ENCODE peak calls at places on chromosomes 16 and 17, in four cellular contexts. F is hepatocyte, W is ovary, G is RWPE1. S is an unnamed sample.

GRCh38 chr17:34556384-34556783 is 23.0 kb upstream of the TMEM132E start:
- DNase-seq in F (peak), W (no peak), G (no peak), S (no peak)

GRCh38 chr17:44417553-44417952 is 28.1 kb upstream of the ITGA2B start:
- DNase-seq in F (no peak), W (no peak), G (peak), S (peak)

GRCh38 chr16:84996365-84996764 is 15.0 kb downstream of the ZDHHC7 start:
- DNase-seq in G (no peak), W (no peak), F (no peak), S (no peak)

GRCh38 chr17:78176548-78177025 is 8.2 kb downstream of the SYNGR2 start:
- DNase-seq in G (no peak), F (peak), W (peak), S (no peak)

GRCh38 chr17:68122587-68122986 is 87.1 kb downstream of the KPNA2 start:
- DNase-seq in G (no peak), F (no peak), W (no peak), S (no peak)

GRCh38 chr17:17913695-17914332 is 58.4 kb downstream of the TOM1L2 start:
- DNase-seq in F (peak), W (peak), G (peak), S (peak)

GRCh38 chr17:50087246-50087911 is 7.8 kb upstream of the PDK2 start:
- DNase-seq in W (peak), F (peak), G (peak), S (no peak)

GRCh38 chr17:28331891-28332420 is 3.3 kb downstream of the IFT20 start:
- DNase-seq in W (no peak), G (no peak), F (no peak), S (no peak)

GRCh38 chr16:68367034-68367433 is 56.2 kb downstream of the PRMT7 start:
- DNase-seq in W (no peak), F (peak), G (peak), S (no peak)

GRCh38 chr16:35685085-35685484 is 2225.7 kb downstream of the TP53TG3F start:
- DNase-seq in W (no peak), F (no peak), G (no peak), S (no peak)

GRCh38 chr17:75707096-75707720 is 14.1 kb upstream of the ITGB4 start:
- DNase-seq in F (no peak), W (no peak), G (peak), S (no peak)

GRCh38 chr16:17070882-17071592 is 399.7 kb downstream of the XYLT1 start:
- DNase-seq in F (peak), G (peak), W (peak), S (peak)

GRCh38 chr16:84943620-84944019 is 67.7 kb downstream of the ZDHHC7 start:
- DNase-seq in W (no peak), G (no peak), F (no peak), S (no peak)

GRCh38 chr17:68792042-68792685 is 163.0 kb downstream of the ABCA8 start:
- DNase-seq in G (no peak), W (no peak), F (no peak), S (no peak)

GRCh38 chr17:21510686-21511367 is 134.7 kb downstream of the KCNJ12 start:
- DNase-seq in F (no peak), G (no peak), W (no peak), S (no peak)

GRCh38 chr17:7841309-7841621 is 7.2 kb downstream of the KDM6B start:
- DNase-seq in W (no peak), F (no peak), G (no peak), S (no peak)

GRCh38 chr16:50369133-50369804 is 481 bp upstream of the BRD7 start:
- DNase-seq in F (no peak), G (no peak), W (no peak), S (no peak)

GRCh38 chr17:31388770-31389672 is 2.5 kb upstream of the RAB11FIP4 start:
- DNase-seq in W (no peak), G (peak), F (peak), S (no peak)

GRCh38 chr17:565506-565905 is 149.1 kb downstream of the VPS53 start:
- DNase-seq in G (no peak), W (no peak), F (no peak), S (no peak)

GRCh38 chr17:57444632-57445031 is 188.3 kb downstream of the MSI2 start:
- DNase-seq in W (no peak), G (no peak), F (no peak), S (no peak)

GRCh38 chr17:79102214-79102613 is 27.6 kb downstream of the ENGASE start:
- DNase-seq in F (no peak), G (no peak), W (no peak), S (no peak)

GRCh38 chr17:42797067-42798007 is 1.2 kb downstream of the COA3 start:
- DNase-seq in W (no peak), F (peak), G (no peak), S (no peak)

GRCh38 chr16:29146266-29146665 is 161.4 kb downstream of the LAT start:
- DNase-seq in W (peak), F (no peak), G (no peak), S (no peak)

GRCh38 chr17:28416703-28417311 is 10.8 kb upstream of the SLC46A1 start:
- DNase-seq in G (peak), F (peak), W (no peak), S (peak)

GRCh38 chr17:50283246-50283645 is 9.0 kb downstream of the TMEM92 start:
- DNase-seq in G (no peak), W (peak), F (no peak), S (no peak)

GRCh38 chr17:68835061-68835460 is 120.1 kb downstream of the ABCA8 start:
- DNase-seq in G (no peak), F (no peak), W (no peak), S (no peak)

GRCh38 chr17:45667591-45668171 is 116.4 kb upstream of the CRHR1 start:
- DNase-seq in G (no peak), W (no peak), F (no peak), S (no peak)

GRCh38 chr16:69931631-69932030 is 19.5 kb upstream of the CLEC18A start:
- DNase-seq in W (peak), F (no peak), G (no peak), S (no peak)

GRCh38 chr16:67805718-67806427 is 487 bp downstream of the RANBP10 start:
- DNase-seq in F (no peak), W (peak), G (peak), S (no peak)

GRCh38 chr16:85637808-85638186 is 24.7 kb downstream of the GSE1 start:
- DNase-seq in F (no peak), W (no peak), G (no peak), S (no peak)

GRCh38 chr17:77570565-77570898 is 388.0 kb upstream of the TNRC6C start:
- DNase-seq in W (no peak), G (no peak), F (no peak), S (no peak)

GRCh38 chr17:32496348-32497078 is 9.7 kb downstream of the CDK5R1 start:
- DNase-seq in W (no peak), F (no peak), G (peak), S (peak)

GRCh38 chr16:84449156-84450140 is 55.0 kb downstream of the MEAK7 start:
- DNase-seq in F (no peak), W (peak), G (no peak), S (no peak)

DNA sequence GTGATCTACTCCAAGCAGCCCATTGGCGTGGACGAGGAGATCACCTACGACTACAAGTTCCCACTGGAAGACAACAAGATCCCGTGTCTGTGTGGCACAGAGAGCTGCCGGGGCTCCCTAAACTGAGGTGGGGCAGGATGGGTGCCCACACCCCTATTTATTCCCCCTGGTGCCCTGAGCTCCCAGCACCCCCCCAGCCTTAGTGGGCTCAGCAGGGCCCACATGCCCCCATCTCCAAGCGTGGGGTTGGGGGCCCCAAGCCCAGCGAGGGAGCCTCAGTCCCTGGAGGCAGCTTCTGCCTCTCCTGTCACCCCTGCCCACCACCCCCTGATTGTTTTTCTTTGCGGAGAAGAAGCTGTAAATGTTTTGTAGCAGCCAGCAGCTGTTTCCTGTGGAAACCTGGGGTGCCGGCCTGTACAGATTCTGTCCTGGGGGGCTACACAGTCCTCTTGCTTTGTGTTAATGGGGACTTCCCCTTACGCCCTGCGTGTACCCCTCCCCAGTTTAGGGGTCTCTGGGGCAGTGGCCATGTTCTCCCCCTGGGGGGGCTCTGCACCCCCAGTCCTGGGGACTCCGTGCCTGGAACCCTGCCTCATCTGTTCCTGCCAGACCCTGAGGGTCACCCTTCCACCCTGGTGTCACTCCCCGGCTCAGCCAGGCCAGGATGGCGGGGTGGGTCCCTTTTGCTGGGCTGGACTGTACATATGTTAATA is 953 bp upstream of the HSD3B7 start:
- DNase-seq in W (no peak), G (no peak), F (no peak), S (no peak)
- TF ChIP-seq CTCF in W (no peak), G (no peak), F (no peak), S (no peak)

DNA sequence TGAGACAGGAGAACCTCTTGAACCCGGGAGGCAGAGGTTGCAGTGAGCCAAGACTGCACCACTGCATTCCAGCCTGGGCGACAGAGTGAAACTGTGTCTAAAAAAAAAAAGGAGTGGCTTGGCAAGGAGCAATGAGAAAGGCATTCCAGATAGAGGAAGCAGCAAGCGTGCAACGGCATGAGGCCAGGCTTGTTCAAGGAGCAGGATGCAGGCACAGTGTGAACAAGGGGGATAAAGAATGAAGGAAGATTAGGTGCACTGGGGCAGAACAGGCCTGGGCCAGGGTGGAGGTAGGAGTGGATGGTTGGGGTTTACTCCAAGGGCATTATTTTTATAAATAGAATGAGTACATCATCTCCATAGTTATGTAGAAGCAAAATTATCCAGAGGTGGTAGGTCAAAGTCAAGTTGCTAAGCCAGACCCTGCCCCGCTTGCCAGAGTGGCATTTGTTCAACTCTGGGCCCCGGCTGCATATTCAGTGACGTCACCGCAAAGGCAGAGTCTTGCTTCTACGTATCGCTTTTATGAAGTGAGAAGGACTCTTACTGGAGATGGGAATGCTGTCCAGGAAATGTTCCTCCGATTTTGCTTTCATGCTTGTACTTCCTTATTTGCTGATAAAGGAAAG is 100.2 kb downstream of the KATNIP start:
- DNase-seq in F (peak), G (no peak), W (peak), S (peak)
- H3K27ac ChIP-seq in F (no peak), G (no peak), W (no peak), S (no peak)

GRCh38 chr16:3356118-3356517 is 429 bp downstream of the OR2C1 start:
- DNase-seq in W (no peak), G (no peak), F (no peak), S (no peak)
- TF ChIP-seq CTCF in W (no peak), G (no peak), F (no peak), S (no peak)

GRCh38 chr17:55466671-55467070 is 44.6 kb downstream of the SMIM36 start:
- DNase-seq in F (no peak), W (no peak), G (no peak), S (no peak)
- H3K27ac ChIP-seq in F (peak), W (no peak), G (no peak), S (no peak)

DNA sequence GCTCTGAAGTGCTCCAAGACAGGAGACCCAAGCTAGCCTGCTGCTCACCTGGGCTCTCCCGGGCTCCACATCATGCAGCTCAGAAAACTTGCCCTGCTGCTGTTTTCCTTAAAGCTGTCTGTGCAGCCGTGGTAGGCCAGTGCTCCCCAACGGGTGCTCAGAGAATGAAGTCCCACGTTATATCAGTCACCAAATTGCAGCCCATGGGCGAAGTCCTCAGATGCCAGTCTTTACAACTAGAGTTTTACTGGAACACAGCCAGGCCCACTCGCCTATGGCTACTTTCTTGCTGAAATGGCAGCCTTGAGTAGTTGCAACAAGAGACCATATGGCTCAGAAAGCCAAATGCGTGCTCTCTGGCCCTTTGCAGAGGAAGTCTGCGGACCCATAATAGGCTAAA is 6.3 kb downstream of the CREBBP start:
- DNase-seq in W (no peak), G (no peak), F (no peak), S (no peak)
- TF ChIP-seq CTCF in W (no peak), G (no peak), F (no peak), S (no peak)

GRCh38 chr16:89114159-89114981 is 20.7 kb downstream of the ACSF3 start:
- DNase-seq in F (no peak), G (peak), W (peak), S (no peak)

GRCh38 chr16:89117239-89117974 is 23.8 kb downstream of the ACSF3 start:
- DNase-seq in W (peak), F (no peak), G (no peak), S (no peak)

GRCh38 chr16:89113661-89114060 is 20.0 kb downstream of the ACSF3 start:
- DNase-seq in G (no peak), W (peak), F (no peak), S (no peak)

GRCh38 chr16:89116341-89117238 is 22.9 kb downstream of the ACSF3 start:
- DNase-seq in W (no peak), F (no peak), G (no peak), S (no peak)

GRCh38 chr16:89115216-89115949 is 21.7 kb downstream of the ACSF3 start:
- DNase-seq in W (peak), F (no peak), G (peak), S (peak)
- H3K27ac ChIP-seq in W (no peak), F (no peak), G (peak), S (no peak)

DNA sequence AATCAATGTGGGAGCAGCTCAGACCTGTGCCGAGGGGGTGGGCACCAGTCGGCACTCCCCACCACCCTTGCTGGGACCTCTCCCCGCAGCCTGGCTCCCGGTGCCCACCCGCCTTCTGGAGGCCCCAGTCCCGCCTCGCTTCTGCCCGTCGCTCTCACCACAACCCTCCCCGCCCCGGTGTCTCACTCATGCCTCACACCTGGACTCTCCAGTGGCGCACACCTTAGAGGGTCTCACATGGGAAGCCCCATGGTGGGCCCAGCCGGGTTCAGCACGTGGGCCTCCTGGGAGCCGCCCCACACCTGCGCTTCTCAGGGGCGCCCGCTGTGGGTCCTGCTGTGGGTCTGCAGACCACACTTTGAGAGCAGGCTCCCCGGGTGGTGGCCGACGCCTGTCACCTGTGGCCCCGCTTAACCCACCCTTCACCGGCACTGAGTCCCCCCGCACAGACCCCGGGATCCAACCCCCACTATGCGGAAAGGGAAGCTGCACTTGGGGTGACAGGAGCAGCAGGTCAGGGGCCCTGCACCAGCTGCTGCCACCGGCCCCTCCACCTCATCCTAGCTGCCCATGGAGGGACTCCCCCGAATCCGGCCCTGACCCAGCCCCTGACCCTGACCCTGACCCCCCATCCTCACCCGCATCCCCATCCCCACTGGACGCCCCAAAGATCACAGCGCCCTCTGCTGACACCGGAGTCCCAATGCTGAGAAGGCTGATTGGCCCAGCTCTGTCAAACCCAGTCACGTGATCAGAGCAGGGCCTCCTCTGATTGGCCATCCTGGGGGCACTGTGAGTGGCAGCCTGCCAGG is 27.4 kb upstream of the SLC38A10 start:
- DNase-seq in F (no peak), G (no peak), W (no peak), S (no peak)
- TF ChIP-seq CTCF in F (peak), G (peak), W (no peak), S (peak)

DNA sequence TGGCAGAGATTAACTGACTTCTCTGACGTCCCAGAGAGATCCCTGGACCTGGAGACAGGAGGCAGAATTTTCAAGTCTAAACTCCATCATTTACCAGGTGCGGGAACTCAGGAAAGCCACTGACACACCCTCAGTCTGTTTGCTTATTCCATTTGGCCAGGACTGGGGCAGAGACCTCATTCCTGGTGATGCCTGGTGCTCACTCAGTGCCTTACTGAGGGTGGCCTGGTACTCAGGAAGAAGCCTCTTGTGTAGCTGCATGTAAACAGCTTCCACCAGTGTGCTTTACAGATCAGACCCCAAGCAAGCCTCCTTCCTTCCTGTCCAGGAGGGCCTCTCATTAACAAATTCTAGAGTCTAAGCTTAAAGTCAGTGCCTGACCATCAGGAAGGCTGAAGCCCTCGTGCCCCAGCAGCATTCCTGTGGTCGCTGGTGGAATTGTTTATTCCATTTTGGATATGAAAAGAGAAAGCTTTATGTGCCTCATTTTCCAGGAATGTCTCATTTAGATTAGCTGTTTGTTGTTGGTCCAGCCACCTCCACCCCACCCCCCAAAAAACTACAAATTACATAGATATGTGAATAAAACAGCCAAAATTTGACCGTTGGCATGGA is 236.1 kb upstream of the CDH5 start:
- DNase-seq in F (no peak), G (no peak), W (no peak), S (no peak)
- H3K27ac ChIP-seq in F (no peak), G (no peak), W (no peak), S (no peak)

S was measured in foreskin keratinocyte.